ENCODE peak calls at places on chromosome 7, in nine cellular contexts. U is cardiac fibroblast; P is heart right ventricle; Q is tibial artery; Y is Daoy; C is activated naive CD8-positive, alpha-beta T cell treated with anti-CD3 and anti-CD28 coated beads, Interleukin-2, amount 50 U/mL, for 16 hours; M is T follicular helper cell; A is RWPE1; O is D721Med. V is an unnamed sample.
A peak's percentile ranks its signal among the peaks of the same experiment; 100 is the strongest.

GRCh38 chr7:99021941-99022560 is 121.9 kb downstream of the SMURF1 start:
- DNase-seq in U (peak; percentile 40), P (no peak), Q (no peak), Y (no peak), C (no peak), M (no peak), A (no peak), O (no peak), V (no peak)

GRCh38 chr7:98281757-98282652 is 519 bp downstream of the BRI3 start:
- DNase-seq in U (no peak), P (peak; percentile 38), Q (no peak), Y (no peak), C (peak; percentile 4), M (peak; percentile 29), A (no peak), O (no peak), V (no peak)

GRCh38 chr7:128892521-128893250 is 17.8 kb downstream of the KCP start:
- DNase-seq in U (no peak), P (no peak), Q (no peak), Y (no peak), C (no peak), M (no peak), A (no peak), O (no peak), V (no peak)

GRCh38 chr7:28409716-28410627 is 2.3 kb upstream of the CREB5 start:
- DNase-seq in U (peak; percentile 52), P (peak; percentile 50), Q (peak; percentile 60), Y (peak; percentile 78), C (no peak), M (no peak), A (no peak), O (no peak), V (peak; percentile 5)

GRCh38 chr7:133851416-133851815 is 275.7 kb upstream of the LRGUK start:
- DNase-seq in U (no peak), P (no peak), Q (no peak), Y (no peak), C (no peak), M (no peak), A (no peak), O (no peak), V (no peak)

GRCh38 chr7:32941996-32942782 is 15.1 kb upstream of the FKBP9 start:
- DNase-seq in U (peak; percentile 64), P (peak; percentile 70), Q (peak; percentile 65), Y (peak; percentile 74), C (no peak), M (peak; percentile 38), A (peak; percentile 58), O (no peak), V (peak; percentile 40)

GRCh38 chr7:151168022-151168786 is 710 bp upstream of the GBX1 start:
- DNase-seq in U (no peak), P (no peak), Q (no peak), Y (peak; percentile 76), C (peak; percentile 25), M (peak; percentile 35), A (no peak), O (no peak), V (no peak)

GRCh38 chr7:47690902-47691558 is 109.1 kb upstream of the TNS3 start:
- DNase-seq in U (peak; percentile 46), P (no peak), Q (no peak), Y (peak; percentile 50), C (no peak), M (no peak), A (no peak), O (no peak), V (peak; percentile 24)

GRCh38 chr7:3705258-3705657 is 404.2 kb downstream of the SDK1 start:
- DNase-seq in U (no peak), P (no peak), Q (no peak), Y (no peak), C (no peak), M (no peak), A (no peak), O (no peak), V (no peak)

GRCh38 chr7:51970961-51971655 is 654.5 kb upstream of the COBL start:
- DNase-seq in U (no peak), P (no peak), Q (no peak), Y (no peak), C (no peak), M (no peak), A (no peak), O (no peak), V (no peak)

GRCh38 chr7:760006-760405 is 32.9 kb upstream of the PRKAR1B start:
- DNase-seq in U (no peak), P (no peak), Q (no peak), Y (no peak), C (no peak), M (no peak), A (no peak), O (no peak), V (no peak)

GRCh38 chr7:43692582-43693373 is 36.5 kb downstream of the COA1 start:
- DNase-seq in U (no peak), P (no peak), Q (no peak), Y (peak; percentile 56), C (no peak), M (no peak), A (peak; percentile 46), O (no peak), V (peak; percentile 16)

GRCh38 chr7:492714-493065 is 27.0 kb downstream of the PDGFA start:
- DNase-seq in U (no peak), P (no peak), Q (no peak), Y (no peak), C (no peak), M (no peak), A (no peak), O (no peak), V (no peak)

GRCh38 chr7:110281362-110281761 is 809.6 kb upstream of the LRRN3 start:
- DNase-seq in U (no peak), P (no peak), Q (no peak), Y (no peak), C (no peak), M (no peak), A (no peak), O (no peak), V (no peak)

V was measured in HT1080.